ENCODE peak calls at places on chromosomes 4 and X, in five cellular contexts. W is choroid plexus epithelial cell, E is thoracic aorta, M is mesenteric fat pad, A is H7. G is an unnamed sample.
A peak's percentile ranks its signal among the peaks of the same experiment; 100 is the strongest.

GRCh38 chr4:101346312-101346561 is 1.1 kb downstream of the PPP3CA start:
- DNase-seq in W (no peak), E (no peak), M (no peak), A (no peak), G (no peak)

GRCh38 chrX:40945366-40945713 is 139.9 kb upstream of the USP9X start:
- DNase-seq in W (peak; percentile 84), E (no peak), M (no peak), A (peak; percentile 28), G (no peak)

GRCh38 chr4:186889876-186890643 is 166.4 kb upstream of the FAT1 start:
- DNase-seq in W (no peak), E (no peak), M (no peak), A (no peak), G (no peak)

GRCh38 chr4:40321671-40322131 is 13.4 kb upstream of the CHRNA9 start:
- DNase-seq in W (peak; percentile 70), E (no peak), M (no peak), A (no peak), G (no peak)

GRCh38 chr4:38109896-38110295 is 149.7 kb downstream of the PTTG2 start:
- DNase-seq in W (peak; percentile 53), E (no peak), M (no peak), A (no peak), G (peak; percentile 52)

GRCh38 chr4:149896428-149896827 is 80.8 kb upstream of the IQCM start:
- DNase-seq in W (peak; percentile 65), E (no peak), M (no peak), A (no peak), G (peak; percentile 31)

GRCh38 chrX:29841750-29842149 is 373.6 kb upstream of the MAGEB2 start:
- DNase-seq in W (peak; percentile 33), E (no peak), M (no peak), A (no peak), G (no peak)

GRCh38 chrX:22616867-22617266 is 344.2 kb downstream of the CBLL2 start:
- DNase-seq in W (no peak), E (no peak), M (no peak), A (no peak), G (no peak)

GRCh38 chrX:13167444-13168207 is 123.2 kb upstream of the FAM9C start:
- DNase-seq in W (peak; percentile 60), E (no peak), M (no peak), A (no peak), G (no peak)

GRCh38 chrX:97065973-97066372 is 182.3 kb downstream of the RPA4 start:
- DNase-seq in W (peak; percentile 18), E (no peak), M (no peak), A (no peak), G (no peak)

GRCh38 chr4:125070869-125071268 is 243.9 kb upstream of the FAT4 start:
- DNase-seq in W (no peak), E (no peak), M (no peak), A (no peak), G (no peak)

G was measured in mucosa of descending colon.